ENCODE peak calls at places on chromosomes 7 and 10, in seven cellular contexts. N is body of pancreas, R is cardiac muscle cell, G is endothelial cell of umbilical vein, M is fibroblast of the aortic adventitia, X is HCT116, A is NT2/D1. Z is an unnamed sample.

GRCh38 chr7:150384406-150385239 is 5.5 kb downstream of the ZNF775 start:
- DNase-seq in N (peak), R (no peak), G (no peak), M (no peak), X (no peak), A (no peak), Z (no peak)

GRCh38 chr10:50629495-50630122 is 5.9 kb upstream of the SGMS1 start:
- DNase-seq in N (no peak), R (no peak), G (no peak), M (no peak), X (no peak), A (peak), Z (no peak)

GRCh38 chr7:84675633-84676034 is 481.0 kb upstream of the SEMA3A start:
- DNase-seq in N (no peak), R (no peak), G (peak), M (no peak), X (no peak), A (no peak), Z (no peak)

GRCh38 chr10:122075171-122075570 is 86.2 kb downstream of the TACC2 start:
- DNase-seq in N (no peak), R (no peak), G (no peak), M (no peak), X (no peak), A (no peak), Z (no peak)

GRCh38 chr10:91054325-91054724 is 133.4 kb upstream of the ANKRD1 start:
- DNase-seq in N (no peak), R (no peak), G (peak), M (peak), X (no peak), A (no peak), Z (no peak)

GRCh38 chr7:38178695-38179344 is 775 bp downstream of the STARD3NL start:
- DNase-seq in N (no peak), R (no peak), G (no peak), M (peak), X (no peak), A (no peak), Z (no peak)

GRCh38 chr10:116669832-116670644 is 49.3 kb downstream of the PNLIPRP2 start:
- DNase-seq in N (no peak), R (peak), G (no peak), M (no peak), X (no peak), A (peak), Z (no peak)

GRCh38 chr10:102410427-102411073 is 8.0 kb downstream of the PSD start:
- DNase-seq in N (no peak), R (peak), G (no peak), M (no peak), X (no peak), A (no peak), Z (no peak)

GRCh38 chr7:77691892-77692491 is 4.3 kb upstream of the RSBN1L start:
- DNase-seq in N (peak), R (no peak), G (no peak), M (no peak), X (no peak), A (no peak), Z (no peak)

GRCh38 chr7:22545539-22545938 is 45.6 kb upstream of the STEAP1B start:
- DNase-seq in N (no peak), R (no peak), G (no peak), M (peak), X (no peak), A (no peak), Z (no peak)

GRCh38 chr10:130368761-130369560 is 232.8 kb downstream of the GLRX3 start:
- DNase-seq in N (no peak), R (no peak), G (no peak), M (no peak), X (no peak), A (no peak), Z (no peak)

GRCh38 chr7:108307246-108307982 is 148.8 kb downstream of the NRCAM start:
- DNase-seq in N (no peak), R (no peak), G (no peak), M (no peak), X (no peak), A (no peak), Z (no peak)

GRCh38 chr10:124717911-124718734 is 26.1 kb downstream of the FAM53B start:
- DNase-seq in N (no peak), R (no peak), G (peak), M (no peak), X (no peak), A (no peak), Z (no peak)

GRCh38 chr10:133209641-133210040 is 20.4 kb upstream of the UTF1 start:
- DNase-seq in N (no peak), R (no peak), G (no peak), M (no peak), X (no peak), A (no peak), Z (no peak)

GRCh38 chr7:118080947-118081346 is 103.0 kb upstream of the LSM8 start:
- DNase-seq in N (no peak), R (no peak), G (no peak), M (peak), X (peak), A (no peak), Z (no peak)

GRCh38 chr10:81031774-81032173 is 494.1 kb downstream of the SH2D4B start:
- DNase-seq in N (no peak), R (no peak), G (no peak), M (no peak), X (no peak), A (no peak), Z (no peak)

GRCh38 chr7:108413337-108413736 is 42.9 kb downstream of the NRCAM start:
- DNase-seq in N (no peak), R (no peak), G (no peak), M (no peak), X (no peak), A (no peak), Z (no peak)

GRCh38 chr10:79316671-79317431 is 30.4 kb upstream of the PPIF start:
- DNase-seq in N (no peak), R (no peak), G (peak), M (no peak), X (no peak), A (no peak), Z (no peak)

GRCh38 chr7:134752006-134752760 is 27.3 kb upstream of the CALD1 start:
- DNase-seq in N (no peak), R (no peak), G (peak), M (peak), X (no peak), A (no peak), Z (no peak)

GRCh38 chr10:50576995-50577394 is 46.8 kb downstream of the SGMS1 start:
- DNase-seq in N (no peak), R (no peak), G (no peak), M (no peak), X (no peak), A (no peak), Z (no peak)

GRCh38 chr7:22675917-22676343 is 51.1 kb upstream of the IL6 start:
- DNase-seq in N (no peak), R (no peak), G (peak), M (no peak), X (no peak), A (no peak), Z (no peak)

GRCh38 chr7:32072397-32072796 is 2.2 kb upstream of the PDE1C start:
- DNase-seq in N (no peak), R (no peak), G (no peak), M (no peak), X (no peak), A (no peak), Z (no peak)

GRCh38 chr10:99357691-99358090 is 28.5 kb downstream of the CNNM1 start:
- DNase-seq in N (no peak), R (no peak), G (no peak), M (no peak), X (no peak), A (no peak), Z (no peak)

GRCh38 chr7:391961-392524 is 102.1 kb downstream of the FOXL3 start:
- DNase-seq in N (no peak), R (no peak), G (no peak), M (no peak), X (no peak), A (no peak), Z (no peak)

GRCh38 chr10:8898745-8899330 is 844.4 kb downstream of the GATA3 start:
- DNase-seq in N (no peak), R (no peak), G (no peak), M (no peak), X (no peak), A (no peak), Z (no peak)

GRCh38 chr10:128345331-128345730 is 219.1 kb upstream of the MKI67 start:
- DNase-seq in N (no peak), R (no peak), G (no peak), M (no peak), X (no peak), A (no peak), Z (no peak)
- H3K4me3 ChIP-seq in N (no peak), R (no peak), G (no peak), M (no peak), X (no peak), A (no peak), Z (no peak)

DNA sequence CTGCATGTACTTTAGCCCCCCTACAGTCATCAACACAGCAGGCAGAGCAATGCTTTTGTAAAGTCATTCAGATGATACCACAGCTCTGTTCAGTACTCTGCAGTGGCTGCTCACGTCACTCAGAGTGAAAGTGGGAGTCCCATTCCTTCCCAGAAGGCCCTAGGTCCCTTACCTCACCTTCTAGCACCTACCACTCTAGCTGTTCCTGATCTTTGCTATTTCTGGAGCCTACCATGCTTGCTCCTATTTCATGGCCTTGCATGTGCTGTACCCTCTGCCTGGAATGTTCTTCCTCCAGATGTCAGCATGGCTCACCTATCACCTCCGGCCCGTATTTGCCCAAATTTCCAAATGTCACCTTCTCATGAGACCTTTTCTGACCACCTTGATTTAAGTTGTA is 94.3 kb upstream of the PRR15 start:
- DNase-seq in N (no peak), R (no peak), G (no peak), M (no peak), X (no peak), A (no peak), Z (no peak)
- H3K4me3 ChIP-seq in N (no peak), R (no peak), G (no peak), M (no peak), X (no peak), A (no peak), Z (no peak)

DNA sequence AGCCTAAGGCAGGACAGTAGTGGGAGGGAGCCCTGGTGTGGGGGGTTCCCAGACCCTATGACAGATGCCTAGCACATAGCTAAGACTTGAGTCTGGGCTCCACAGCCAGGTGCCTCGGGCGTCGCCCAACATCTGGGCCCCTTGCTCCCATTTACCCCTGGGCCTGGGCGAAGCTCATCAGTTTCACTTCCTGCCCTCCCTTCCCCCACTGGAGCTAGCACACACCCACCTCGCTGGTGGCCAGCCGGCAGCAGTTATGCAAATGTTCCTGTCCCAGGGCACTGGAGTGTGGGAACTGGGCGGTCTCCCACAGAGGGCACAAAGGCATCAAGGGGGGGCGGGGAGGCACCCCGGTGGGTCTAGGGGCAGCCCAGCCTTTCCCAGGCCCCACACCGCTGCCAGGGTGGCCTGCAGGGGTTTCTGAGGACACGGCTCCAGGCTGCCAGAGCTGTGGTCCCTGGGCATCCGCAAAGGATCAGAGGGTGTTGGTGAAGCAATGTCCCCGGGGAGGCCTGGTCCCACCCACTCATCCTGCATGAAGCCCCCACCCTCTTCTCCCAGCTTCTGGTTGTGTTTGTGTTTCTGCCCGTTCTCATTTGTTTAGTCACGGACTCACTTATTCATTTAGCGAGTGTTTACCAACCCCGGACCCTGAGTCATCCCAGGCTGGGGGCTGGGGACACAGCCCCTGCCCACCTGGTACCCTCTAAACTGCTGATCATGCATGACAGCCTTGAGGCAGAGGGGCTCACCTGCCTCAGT is 20.4 kb downstream of the SH2B2 start:
- DNase-seq in N (peak), R (no peak), G (no peak), M (no peak), X (no peak), A (peak), Z (no peak)
- H3K4me3 ChIP-seq in N (no peak), R (no peak), G (no peak), M (no peak), X (no peak), A (no peak), Z (no peak)

GRCh38 chr7:28684729-28685211 is 272.5 kb downstream of the CREB5 start:
- DNase-seq in N (no peak), R (no peak), G (no peak), M (no peak), X (no peak), A (no peak), Z (no peak)

GRCh38 chr7:28685660-28686417 is 272.3 kb downstream of the TRIL start:
- DNase-seq in N (peak), R (peak), G (peak), M (peak), X (peak), A (peak), Z (peak)

GRCh38 chr7:28686418-28686800 is 271.7 kb downstream of the TRIL start:
- DNase-seq in N (peak), R (peak), G (peak), M (peak), X (no peak), A (peak), Z (no peak)

GRCh38 chr7:28687631-28688030 is 270.5 kb downstream of the TRIL start:
- DNase-seq in N (no peak), R (no peak), G (peak), M (no peak), X (no peak), A (no peak), Z (no peak)

GRCh38 chr7:28685291-28685659 is 272.9 kb downstream of the TRIL start:
- DNase-seq in N (peak), R (no peak), G (no peak), M (no peak), X (no peak), A (no peak), Z (no peak)
- H3K4me3 ChIP-seq in N (no peak), R (no peak), G (peak), M (no peak), X (no peak), A (peak), Z (no peak)

GRCh38 chr10:24465124-24465874 is 256.4 kb downstream of the KIAA1217 start:
- DNase-seq in N (peak), R (peak), G (no peak), M (peak), X (no peak), A (no peak), Z (peak)
- H3K4me3 ChIP-seq in N (no peak), R (no peak), G (no peak), M (no peak), X (no peak), A (no peak), Z (no peak)

GRCh38 chr10:47094126-47094525 is 182.9 kb downstream of the PTPN20 start:
- DNase-seq in N (no peak), R (no peak), G (no peak), M (no peak), X (no peak), A (no peak), Z (no peak)
- H3K4me3 ChIP-seq in N (no peak), R (no peak), G (no peak), M (no peak), X (no peak), A (no peak), Z (no peak)

GRCh38 chr10:34854147-34854601 is 39.1 kb upstream of the PARD3 start:
- DNase-seq in N (no peak), R (no peak), G (peak), M (peak), X (no peak), A (no peak), Z (peak)

GRCh38 chr10:34859170-34859569 is 44.1 kb upstream of the PARD3 start:
- DNase-seq in N (no peak), R (no peak), G (no peak), M (no peak), X (no peak), A (no peak), Z (no peak)

GRCh38 chr10:34853357-34853756 is 38.3 kb upstream of the PARD3 start:
- DNase-seq in N (no peak), R (no peak), G (no peak), M (no peak), X (no peak), A (no peak), Z (no peak)

GRCh38 chr10:34861293-34862004 is 46.4 kb upstream of the PARD3 start:
- DNase-seq in N (peak), R (peak), G (no peak), M (peak), X (no peak), A (no peak), Z (no peak)

DNA sequence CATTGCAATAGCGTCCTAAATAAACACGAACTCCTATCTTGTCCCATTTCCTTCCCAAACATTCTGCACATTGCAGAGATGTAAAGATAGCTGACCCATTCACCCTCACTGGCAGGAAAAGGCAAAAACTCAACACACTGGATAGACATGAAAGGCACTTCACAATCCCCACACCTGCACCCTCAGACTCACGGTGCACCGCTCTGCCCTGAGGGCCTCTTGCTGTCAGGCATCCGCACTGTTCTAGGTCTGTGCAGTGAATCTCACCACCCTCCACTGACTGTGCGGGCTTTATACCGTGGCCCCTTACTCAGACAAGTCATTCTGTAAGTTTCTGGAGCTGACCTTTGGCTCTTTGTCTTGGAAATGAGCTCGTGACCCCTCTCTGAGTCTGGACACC is 42.9 kb upstream of the PARD3 start:
- DNase-seq in N (no peak), R (no peak), G (no peak), M (no peak), X (no peak), A (no peak), Z (no peak)
- H3K4me3 ChIP-seq in N (no peak), R (no peak), G (no peak), M (no peak), X (no peak), A (no peak), Z (no peak)

GRCh38 chr7:70728873-70729552 is 402.9 kb upstream of the GALNT17 start:
- DNase-seq in N (no peak), R (no peak), G (no peak), M (peak), X (no peak), A (peak), Z (no peak)

GRCh38 chr7:70725448-70725847 is 406.5 kb upstream of the GALNT17 start:
- DNase-seq in N (no peak), R (no peak), G (no peak), M (no peak), X (no peak), A (no peak), Z (no peak)

GRCh38 chr7:70727861-70728260 is 404.1 kb upstream of the GALNT17 start:
- DNase-seq in N (no peak), R (no peak), G (no peak), M (no peak), X (no peak), A (no peak), Z (no peak)

GRCh38 chr7:70726951-70727378 is 405.0 kb upstream of the GALNT17 start:
- DNase-seq in N (no peak), R (no peak), G (no peak), M (no peak), X (no peak), A (no peak), Z (no peak)

GRCh38 chr7:70726294-70726693 is 405.6 kb upstream of the GALNT17 start:
- DNase-seq in N (no peak), R (no peak), G (no peak), M (no peak), X (no peak), A (no peak), Z (no peak)
- H3K4me3 ChIP-seq in N (no peak), R (no peak), G (no peak), M (no peak), X (no peak), A (no peak), Z (no peak)

DNA sequence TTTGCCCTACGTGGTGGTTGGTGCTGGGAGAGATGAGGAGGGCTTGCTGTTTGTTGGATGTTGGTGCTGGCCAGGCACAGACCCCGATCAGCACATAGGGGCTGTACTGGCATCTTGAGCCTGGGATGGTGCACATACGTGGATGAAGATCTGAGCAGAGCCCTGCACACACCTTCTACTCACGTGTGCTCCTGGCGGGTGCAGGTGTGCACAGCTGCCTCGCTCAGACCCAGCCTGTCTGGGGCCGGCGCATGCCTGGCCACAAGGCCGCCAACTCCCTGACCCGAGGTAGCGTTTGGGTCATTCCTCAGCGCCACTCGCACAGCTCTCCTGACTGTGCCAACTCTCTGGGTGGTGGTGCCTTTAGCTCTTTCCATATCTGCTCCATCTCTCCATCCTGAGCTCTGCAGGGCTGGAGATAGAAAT is 18.6 kb downstream of the PALD1 start:
- DNase-seq in N (no peak), R (no peak), G (no peak), M (no peak), X (no peak), A (no peak), Z (no peak)
- H3K4me3 ChIP-seq in N (no peak), R (no peak), G (no peak), M (no peak), X (no peak), A (no peak), Z (no peak)

Z was measured in AG09309.